ENCODE peak calls at places on chromosomes 2 and 18, in five cellular contexts. M, Q, Z, V and I are unnamed samples.

GRCh38 chr2:85511008-85511895 is 27.7 kb upstream of the MAT2A start:
- DNase-seq in M (no peak), Q (peak; percentile 19), Z (no peak), V (no peak), I (no peak)

GRCh38 chr18:58168221-58168620 is 124.2 kb downstream of the NEDD4L start:
- DNase-seq in M (no peak), Q (no peak), Z (no peak), V (no peak), I (no peak)

GRCh38 chr2:227326783-227327182 is 1.7 kb downstream of the MFF start:
- DNase-seq in M (no peak), Q (no peak), Z (no peak), V (no peak), I (no peak)

GRCh38 chr2:64329848-64330247 is 124.1 kb upstream of the LGALSL start:
- DNase-seq in M (peak; percentile 54), Q (peak; percentile 4), Z (no peak), V (peak; percentile 46), I (no peak)

GRCh38 chr2:48829036-48829435 is 73.5 kb upstream of the LHCGR start:
- DNase-seq in M (no peak), Q (peak; percentile 82), Z (no peak), V (no peak), I (no peak)

GRCh38 chr2:35501076-35501475 is 854.5 kb upstream of the CRIM1 start:
- DNase-seq in M (no peak), Q (no peak), Z (no peak), V (no peak), I (no peak)

GRCh38 chr2:37582911-37583310 is 88.5 kb downstream of the CDC42EP3 start:
- DNase-seq in M (no peak), Q (no peak), Z (no peak), V (no peak), I (no peak)

GRCh38 chr2:3575534-3576324 is 669 bp downstream of the RPS7 start:
- DNase-seq in M (no peak), Q (no peak), Z (no peak), V (peak; percentile 57), I (peak; percentile 15)

GRCh38 chr2:62196278-62196901 is 475 bp downstream of the B3GNT2 start:
- DNase-seq in M (peak; percentile 45), Q (no peak), Z (no peak), V (peak; percentile 83), I (peak; percentile 80)

GRCh38 chr2:240820014-240820606 is at the start of gene KIF1A:
- DNase-seq in M (peak; percentile 33), Q (no peak), Z (no peak), V (no peak), I (no peak)

GRCh38 chr2:226304308-226304707 is 495.3 kb downstream of the IRS1 start:
- DNase-seq in M (no peak), Q (no peak), Z (no peak), V (no peak), I (no peak)

GRCh38 chr2:45585267-45585861 is 25.7 kb downstream of the SRBD1 start:
- DNase-seq in M (no peak), Q (peak; percentile 63), Z (peak; percentile 80), V (no peak), I (no peak)

GRCh38 chr2:201378496-201379397 is 21.6 kb upstream of the FLACC1 start:
- DNase-seq in M (no peak), Q (peak; percentile 17), Z (no peak), V (no peak), I (no peak)

GRCh38 chr18:26480897-26481795 is 67.2 kb downstream of the KCTD1 start:
- DNase-seq in M (no peak), Q (peak; percentile 96), Z (no peak), V (no peak), I (peak; percentile 41)

GRCh38 chr18:48868468-48869466 is 82.0 kb downstream of the SMAD7 start:
- DNase-seq in M (peak; percentile 37), Q (peak; percentile 34), Z (no peak), V (peak; percentile 62), I (no peak)

GRCh38 chr2:142866426-142866825 is 11.0 kb upstream of the KYNU start:
- DNase-seq in M (no peak), Q (no peak), Z (no peak), V (no peak), I (no peak)

GRCh38 chr2:150491430-150491829 is 4.0 kb upstream of the RND3 start:
- DNase-seq in M (no peak), Q (no peak), Z (no peak), V (no peak), I (no peak)

GRCh38 chr2:238970553-238971081 is 122.7 kb downstream of the TWIST2 start:
- DNase-seq in M (peak; percentile 67), Q (peak; percentile 63), Z (peak; percentile 65), V (peak; percentile 74), I (peak; percentile 36)

GRCh38 chr18:57846258-57846657 is 43.1 kb upstream of the ATP8B1 start:
- DNase-seq in M (peak; percentile 40), Q (peak; percentile 88), Z (no peak), V (no peak), I (no peak)

GRCh38 chr2:206095925-206096324 is 10.0 kb upstream of the INO80D start:
- DNase-seq in M (no peak), Q (peak; percentile 32), Z (no peak), V (no peak), I (no peak)

GRCh38 chr2:234026111-234026510 is 24.4 kb upstream of the SPP2 start:
- DNase-seq in M (no peak), Q (peak; percentile 13), Z (no peak), V (no peak), I (no peak)

GRCh38 chr2:172081248-172082022 is 3.9 kb upstream of the DLX1 start:
- DNase-seq in M (no peak), Q (no peak), Z (no peak), V (no peak), I (no peak)

GRCh38 chr2:172080641-172081230 is 4.6 kb upstream of the DLX1 start:
- DNase-seq in M (no peak), Q (no peak), Z (no peak), V (no peak), I (no peak)

GRCh38 chr2:172082105-172082943 is 3.0 kb upstream of the DLX1 start:
- DNase-seq in M (no peak), Q (no peak), Z (no peak), V (no peak), I (no peak)

GRCh38 chr2:172079838-172080640 is 5.3 kb upstream of the DLX1 start:
- DNase-seq in M (no peak), Q (peak; percentile 22), Z (no peak), V (no peak), I (no peak)

GRCh38 chr2:172079416-172079815 is 5.9 kb upstream of the DLX1 start:
- DNase-seq in M (no peak), Q (no peak), Z (no peak), V (no peak), I (no peak)
- H3K27me3 ChIP-seq in M (peaks cover 47% of the 10 kb centered on the region), Q (peaks cover 44% of the 10 kb centered on the region), Z (peaks cover 4% of the 10 kb centered on the region), V (peaks cover 70% of the 10 kb centered on the region), I (peaks cover 25% of the 10 kb centered on the region)

DNA sequence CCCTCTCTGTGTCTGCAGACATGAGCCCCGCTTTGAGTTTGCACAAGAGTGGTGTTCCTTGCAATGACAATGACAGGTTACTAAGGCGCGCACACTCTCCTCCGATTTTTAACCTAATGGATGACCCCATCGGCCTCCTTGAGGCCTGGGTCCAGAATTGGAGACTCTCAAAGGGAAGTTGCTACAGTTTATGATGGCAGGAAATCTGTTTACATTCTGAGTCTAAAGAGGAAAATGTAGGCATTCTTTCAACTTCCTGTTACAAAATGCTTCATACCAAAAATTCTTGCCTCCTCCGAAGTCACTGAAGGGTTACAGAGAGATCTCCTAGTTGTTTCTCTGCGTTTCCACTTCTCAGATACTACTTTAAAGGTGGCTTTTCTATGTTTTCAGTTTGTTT is 225.3 kb upstream of the AGAP1 start:
- DNase-seq in M (no peak), Q (peak; percentile 67), Z (no peak), V (no peak), I (no peak)
- H3K27me3 ChIP-seq in M (no peaks in the 10 kb centered on the region), Q (no peaks in the 10 kb centered on the region), Z (no peaks in the 10 kb centered on the region), V (no peaks in the 10 kb centered on the region), I (no peaks in the 10 kb centered on the region)

DNA sequence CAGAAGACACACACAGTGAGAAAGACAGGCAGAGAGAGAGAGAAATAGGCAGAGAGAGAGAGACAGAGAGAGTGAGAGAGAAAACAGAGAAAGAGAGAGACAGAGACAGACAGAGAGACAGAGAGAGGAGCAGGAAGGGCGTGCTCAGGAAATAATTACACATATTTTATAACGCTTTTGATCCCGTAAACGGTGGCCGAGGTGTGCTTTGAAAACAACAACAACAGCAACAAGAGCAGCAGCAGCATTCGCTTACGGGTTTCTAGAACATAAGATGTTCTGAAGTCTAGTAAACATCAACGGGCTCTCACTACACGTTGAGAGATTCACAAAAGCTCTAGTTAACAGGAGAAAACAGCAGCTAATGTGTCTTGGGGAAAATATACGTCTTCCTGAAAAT is 105.6 kb upstream of the ANKRD30BL start:
- DNase-seq in M (no peak), Q (no peak), Z (no peak), V (no peak), I (no peak)
- H3K27me3 ChIP-seq in M (no peaks in the 10 kb centered on the region), Q (peaks cover 4% of the 10 kb centered on the region), Z (no peaks in the 10 kb centered on the region), V (peaks cover 12% of the 10 kb centered on the region), I (no peaks in the 10 kb centered on the region)

DNA sequence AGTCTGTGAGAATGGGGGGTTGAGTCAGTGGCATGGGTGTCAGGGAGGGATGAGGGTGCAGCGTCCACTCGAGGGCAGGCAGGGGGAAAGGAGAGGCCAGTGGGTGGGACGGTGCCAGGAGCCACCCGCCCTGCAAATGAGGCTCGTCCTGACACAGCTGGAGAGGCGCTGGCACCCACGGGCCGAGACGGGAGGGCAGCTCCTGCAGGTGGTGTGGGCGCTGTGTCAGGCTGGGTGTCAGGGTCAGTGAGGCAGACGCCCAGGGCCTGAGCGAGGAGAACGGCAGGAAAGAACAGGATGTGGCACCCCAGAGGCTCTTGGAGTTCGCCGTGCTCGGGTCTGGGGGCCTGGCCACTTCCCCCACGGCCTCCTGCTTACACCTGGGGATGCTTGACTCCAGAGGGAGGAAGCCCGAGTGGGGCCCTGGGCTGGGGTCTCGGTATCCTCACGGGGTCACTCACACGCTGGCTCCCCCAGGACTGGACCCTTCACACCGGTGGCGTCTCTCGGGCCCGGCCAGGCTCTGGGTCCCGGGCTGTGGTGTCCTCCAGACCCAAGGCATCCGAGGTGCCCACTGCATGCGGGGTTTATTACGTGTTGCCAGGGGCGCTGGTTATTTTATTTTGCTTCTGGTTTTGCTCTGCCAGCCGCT is 130.5 kb upstream of the CTDP1 start:
- DNase-seq in M (peak; percentile 15), Q (no peak), Z (no peak), V (no peak), I (no peak)
- H3K27me3 ChIP-seq in M (peaks cover 6% of the 10 kb centered on the region), Q (peaks cover 16% of the 10 kb centered on the region), Z (no peaks in the 10 kb centered on the region), V (peaks cover 32% of the 10 kb centered on the region), I (no peaks in the 10 kb centered on the region)

GRCh38 chr2:121281694-121282093 is 3.3 kb downstream of the TFCP2L1 start:
- DNase-seq in M (no peak), Q (no peak), Z (no peak), V (no peak), I (no peak)

GRCh38 chr2:121282800-121283382 is 2.1 kb downstream of the TFCP2L1 start:
- DNase-seq in M (peak; percentile 43), Q (no peak), Z (no peak), V (no peak), I (peak; percentile 51)

GRCh38 chr2:121285077-121285449 is at the start of gene TFCP2L1:
- DNase-seq in M (peak; percentile 83), Q (no peak), Z (no peak), V (peak; percentile 74), I (peak; percentile 81)

GRCh38 chr2:121284424-121285076 is 452 bp downstream of the TFCP2L1 start:
- DNase-seq in M (no peak), Q (no peak), Z (no peak), V (peak; percentile 60), I (peak; percentile 46)

GRCh38 chr2:121283670-121284245 is 1.2 kb downstream of the TFCP2L1 start:
- DNase-seq in M (no peak), Q (no peak), Z (no peak), V (no peak), I (peak; percentile 22)
- H3K27me3 ChIP-seq in M (peaks cover 13% of the 10 kb centered on the region), Q (peaks cover 67% of the 10 kb centered on the region), Z (no peaks in the 10 kb centered on the region), V (peaks cover 18% of the 10 kb centered on the region), I (no peaks in the 10 kb centered on the region)

GRCh38 chr2:66426250-66427064 is 8.5 kb upstream of the MEIS1 start:
- DNase-seq in M (no peak), Q (no peak), Z (no peak), V (peak; percentile 40), I (no peak)
- H3K27me3 ChIP-seq in M (peaks cover 20% of the 10 kb centered on the region), Q (peaks cover 6% of the 10 kb centered on the region), Z (no peaks in the 10 kb centered on the region), V (peaks cover 42% of the 10 kb centered on the region), I (peaks cover 9% of the 10 kb centered on the region)